ENCODE peak calls at places on chromosome 9, in five cellular contexts. X is Daoy, M is MM.1S, J is NCI-H1092, S is body of pancreas. T is an unnamed sample.

GRCh38 chr9:34413229-34413852 is 36.6 kb upstream of the MYORG start:
- DNase-seq in J (no peak), M (peak; percentile 58), S (peak; percentile 43), X (peak; percentile 59), T (no peak)

GRCh38 chr9:91151014-91151740 is 210.5 kb downstream of the AUH start:
- DNase-seq in M (peak; percentile 97), S (no peak), X (peak; percentile 61), J (no peak), T (no peak)

GRCh38 chr9:37197158-37198033 is 77.0 kb downstream of the ZCCHC7 start:
- DNase-seq in J (no peak), X (peak; percentile 37), S (no peak), M (peak; percentile 71), T (peak; percentile 45)

GRCh38 chr9:126658201-126658600 is 44.5 kb downstream of the LMX1B start:
- DNase-seq in J (no peak), S (no peak), M (no peak), X (no peak), T (no peak)

GRCh38 chr9:32177389-32177788 is 207.1 kb upstream of the ACO1 start:
- DNase-seq in S (no peak), X (no peak), J (no peak), M (no peak), T (no peak)

GRCh38 chr9:132947751-132948150 is 3.3 kb upstream of the TSC1 start:
- DNase-seq in S (no peak), X (no peak), M (no peak), J (no peak), T (no peak)

GRCh38 chr9:89377411-89377810 is 59.1 kb downstream of the SECISBP2 start:
- DNase-seq in J (no peak), M (no peak), S (no peak), X (no peak), T (no peak)

GRCh38 chr9:119322137-119322695 is 47.0 kb downstream of the BRINP1 start:
- DNase-seq in M (no peak), J (no peak), S (no peak), X (no peak), T (peak; percentile 85)

GRCh38 chr9:92506184-92506857 is 24.0 kb upstream of the ASPN start:
- DNase-seq in M (no peak), J (no peak), S (no peak), X (peak; percentile 88), T (no peak)

GRCh38 chr9:80351612-80352011 is 779.8 kb downstream of the TLE4 start:
- DNase-seq in S (no peak), M (no peak), X (no peak), J (no peak), T (no peak)

GRCh38 chr9:71758785-71759184 is 9.5 kb downstream of the CEMIP2 start:
- DNase-seq in S (no peak), X (no peak), M (no peak), J (no peak), T (peak; percentile 10)

GRCh38 chr9:87337335-87338074 is 160.2 kb upstream of the DAPK1 start:
- DNase-seq in X (peak; percentile 50), S (peak; percentile 49), M (no peak), J (peak; percentile 25), T (no peak)

GRCh38 chr9:17962747-17963146 is 383.9 kb downstream of the SH3GL2 start:
- DNase-seq in J (no peak), S (peak; percentile 31), M (no peak), X (peak; percentile 11), T (no peak)

GRCh38 chr9:2132484-2133082 is 117.4 kb downstream of the SMARCA2 start:
- DNase-seq in X (peak; percentile 11), M (peak; percentile 23), S (no peak), J (no peak), T (peak; percentile 24)

GRCh38 chr9:129816501-129817435 is 7.2 kb downstream of the TOR1A start:
- DNase-seq in X (no peak), M (no peak), S (no peak), J (no peak), T (no peak)

GRCh38 chr9:135039916-135040645 is 47.4 kb upstream of the OLFM1 start:
- DNase-seq in J (no peak), M (no peak), S (no peak), X (no peak), T (no peak)

GRCh38 chr9:119101048-119101447 is 268.2 kb downstream of the BRINP1 start:
- DNase-seq in S (no peak), M (no peak), X (no peak), J (no peak), T (no peak)

GRCh38 chr9:127187231-127187956 is 65.0 kb upstream of the ANGPTL2 start:
- DNase-seq in X (peak; percentile 96), M (no peak), S (peak; percentile 44), J (no peak), T (peak; percentile 66)

GRCh38 chr9:97220894-97221477 is 86.5 kb upstream of the CCDC180 start:
- DNase-seq in J (no peak), X (peak; percentile 12), M (no peak), S (peak; percentile 9), T (no peak)

GRCh38 chr9:69044226-69045219 is 9.0 kb downstream of the FXN start:
- DNase-seq in X (peak; percentile 18), S (no peak), J (no peak), M (peak; percentile 89), T (peak; percentile 33)

GRCh38 chr9:134328841-134329575 is 2.8 kb downstream of the RXRA start:
- DNase-seq in S (peak; percentile 67), X (no peak), M (no peak), J (no peak), T (no peak)

GRCh38 chr9:137143459-137143858 is 4.5 kb downstream of the GRIN1 start:
- DNase-seq in M (no peak), J (no peak), X (no peak), S (no peak), T (no peak)

GRCh38 chr9:113042884-113043657 is 13.5 kb downstream of the ZFP37 start:
- DNase-seq in J (no peak), X (no peak), M (no peak), S (no peak), T (no peak)

T was measured in RCC 7860.